ENCODE peak calls at places on chromosomes 3 and 15, in four cellular contexts. One of them, this sample, is unnamed. For H3K4me1, the result is how much of the 10 kb centered on the place peaks cover.

GRCh38 chr3:129612350-129613204 is 6.1 kb upstream of the PLXND1 start:
- DNase-seq in uterus: peak
- DNase-seq in thyroid gland: no peak
- DNase-seq in CD8-positive, alpha-beta memory T cell: no peak
- DNase-seq in this sample: no peak

GRCh38 chr15:46848704-46849103 is 868.6 kb upstream of the SEMA6D start:
- DNase-seq in uterus: no peak
- DNase-seq in thyroid gland: no peak
- DNase-seq in CD8-positive, alpha-beta memory T cell: no peak
- DNase-seq in this sample: no peak

GRCh38 chr15:89749951-89750559 is 994 bp downstream of the MESP1 start:
- DNase-seq in thyroid gland: peak
- DNase-seq in CD8-positive, alpha-beta memory T cell: no peak
- DNase-seq in uterus: no peak
- DNase-seq in this sample: no peak

GRCh38 chr3:31247850-31248618 is 284.7 kb upstream of the STT3B start:
- DNase-seq in uterus: no peak
- DNase-seq in thyroid gland: peak
- DNase-seq in CD8-positive, alpha-beta memory T cell: no peak
- DNase-seq in this sample: peak

GRCh38 chr3:23075478-23075877 is 127.6 kb upstream of the UBE2E2 start:
- DNase-seq in uterus: no peak
- DNase-seq in CD8-positive, alpha-beta memory T cell: no peak
- DNase-seq in thyroid gland: no peak
- DNase-seq in this sample: no peak

GRCh38 chr3:16249336-16249735 is 15.4 kb downstream of the DPH3 start:
- DNase-seq in thyroid gland: no peak
- DNase-seq in CD8-positive, alpha-beta memory T cell: no peak
- DNase-seq in uterus: no peak
- DNase-seq in this sample: no peak

GRCh38 chr15:38714309-38715072 is 149.9 kb upstream of the RASGRP1 start:
- DNase-seq in uterus: no peak
- DNase-seq in thyroid gland: no peak
- DNase-seq in CD8-positive, alpha-beta memory T cell: no peak
- DNase-seq in this sample: peak

GRCh38 chr3:187012609-187013051 is 82.3 kb downstream of the ST6GAL1 start:
- DNase-seq in CD8-positive, alpha-beta memory T cell: peak
- DNase-seq in thyroid gland: peak
- DNase-seq in uterus: no peak
- DNase-seq in this sample: no peak

GRCh38 chr3:12758025-12758830 is 831 bp downstream of the TMEM40 start:
- DNase-seq in thyroid gland: peak
- DNase-seq in CD8-positive, alpha-beta memory T cell: no peak
- DNase-seq in uterus: peak
- DNase-seq in this sample: peak

GRCh38 chr15:70098461-70099166 is 897 bp upstream of the TLE3 start:
- DNase-seq in uterus: peak
- DNase-seq in CD8-positive, alpha-beta memory T cell: peak
- DNase-seq in thyroid gland: peak
- DNase-seq in this sample: peak

GRCh38 chr15:80059786-80060489 is 462 bp downstream of the ZFAND6 start:
- DNase-seq in thyroid gland: peak
- DNase-seq in uterus: no peak
- DNase-seq in CD8-positive, alpha-beta memory T cell: no peak
- DNase-seq in this sample: no peak

GRCh38 chr3:171430530-171430929 is 29.7 kb downstream of the TNIK start:
- DNase-seq in thyroid gland: no peak
- DNase-seq in CD8-positive, alpha-beta memory T cell: no peak
- DNase-seq in uterus: no peak
- DNase-seq in this sample: no peak
- H3K4me1 ChIP-seq in thyroid gland: under half
- H3K4me1 ChIP-seq in CD8-positive, alpha-beta memory T cell: under half
- H3K4me1 ChIP-seq in uterus: under half
- H3K4me1 ChIP-seq in this sample: under half

GRCh38 chr15:73628102-73628501 is 5.1 kb downstream of the NPTN start:
- DNase-seq in CD8-positive, alpha-beta memory T cell: no peak
- DNase-seq in uterus: no peak
- DNase-seq in thyroid gland: no peak
- DNase-seq in this sample: no peak

GRCh38 chr15:73624530-73624929 is 8.7 kb downstream of the NPTN start:
- DNase-seq in CD8-positive, alpha-beta memory T cell: no peak
- DNase-seq in thyroid gland: no peak
- DNase-seq in uterus: no peak
- DNase-seq in this sample: no peak

GRCh38 chr15:73630030-73630429 is 3.2 kb downstream of the NPTN start:
- DNase-seq in CD8-positive, alpha-beta memory T cell: no peak
- DNase-seq in thyroid gland: no peak
- DNase-seq in uterus: no peak
- DNase-seq in this sample: no peak

GRCh38 chr15:73628976-73629854 is 4.0 kb downstream of the NPTN start:
- DNase-seq in thyroid gland: no peak
- DNase-seq in uterus: no peak
- DNase-seq in CD8-positive, alpha-beta memory T cell: no peak
- DNase-seq in this sample: no peak

GRCh38 chr15:73626072-73626471 is 7.1 kb downstream of the NPTN start:
- DNase-seq in CD8-positive, alpha-beta memory T cell: no peak
- DNase-seq in uterus: no peak
- DNase-seq in thyroid gland: no peak
- DNase-seq in this sample: no peak
- H3K4me1 ChIP-seq in CD8-positive, alpha-beta memory T cell: under half
- H3K4me1 ChIP-seq in uterus: under half
- H3K4me1 ChIP-seq in thyroid gland: half or more
- H3K4me1 ChIP-seq in this sample: under half

GRCh38 chr3:13868844-13869724 is 10.8 kb downstream of the WNT7A start:
- DNase-seq in uterus: no peak
- DNase-seq in CD8-positive, alpha-beta memory T cell: no peak
- DNase-seq in thyroid gland: no peak
- DNase-seq in this sample: no peak
- H3K4me1 ChIP-seq in uterus: under half
- H3K4me1 ChIP-seq in CD8-positive, alpha-beta memory T cell: half or more
- H3K4me1 ChIP-seq in thyroid gland: under half
- H3K4me1 ChIP-seq in this sample: under half

DNA sequence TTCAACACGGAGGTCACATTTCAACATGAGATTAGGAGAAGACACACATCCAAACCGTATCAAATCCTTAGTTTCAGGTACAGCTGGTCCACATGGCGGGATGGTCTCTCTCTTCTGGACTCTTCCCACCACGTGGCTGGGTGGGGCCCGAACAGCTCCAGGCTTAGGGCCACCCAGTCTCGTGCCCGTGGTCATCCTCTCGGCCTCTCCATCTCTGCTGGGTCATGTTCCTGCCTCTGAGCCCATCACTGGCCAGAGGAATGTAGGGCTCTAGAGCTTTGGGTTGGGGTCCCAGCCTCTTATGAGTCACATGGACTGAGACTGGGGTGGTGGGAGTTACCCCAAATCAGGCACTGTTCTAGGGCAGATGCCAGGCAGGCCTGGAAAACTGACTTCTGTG is 12.2 kb downstream of the SYNM start:
- DNase-seq in thyroid gland: no peak
- DNase-seq in uterus: no peak
- DNase-seq in CD8-positive, alpha-beta memory T cell: no peak
- DNase-seq in this sample: no peak
- H3K4me1 ChIP-seq in thyroid gland: under half
- H3K4me1 ChIP-seq in uterus: under half
- H3K4me1 ChIP-seq in CD8-positive, alpha-beta memory T cell: under half
- H3K4me1 ChIP-seq in this sample: under half

GRCh38 chr3:134311265-134311664 is 60.6 kb upstream of the RYK start:
- DNase-seq in CD8-positive, alpha-beta memory T cell: no peak
- DNase-seq in thyroid gland: no peak
- DNase-seq in uterus: no peak
- DNase-seq in this sample: no peak
- H3K4me1 ChIP-seq in CD8-positive, alpha-beta memory T cell: under half
- H3K4me1 ChIP-seq in thyroid gland: half or more
- H3K4me1 ChIP-seq in uterus: under half
- H3K4me1 ChIP-seq in this sample: under half

GRCh38 chr3:151579571-151580270 is 118.9 kb upstream of the IGSF10 start:
- DNase-seq in uterus: peak
- DNase-seq in thyroid gland: no peak
- DNase-seq in CD8-positive, alpha-beta memory T cell: no peak
- DNase-seq in this sample: no peak

GRCh38 chr3:151589311-151589710 is 128.4 kb upstream of the IGSF10 start:
- DNase-seq in CD8-positive, alpha-beta memory T cell: no peak
- DNase-seq in uterus: no peak
- DNase-seq in thyroid gland: no peak
- DNase-seq in this sample: no peak

GRCh38 chr3:151580592-151580991 is 119.7 kb upstream of the IGSF10 start:
- DNase-seq in uterus: no peak
- DNase-seq in thyroid gland: no peak
- DNase-seq in CD8-positive, alpha-beta memory T cell: no peak
- DNase-seq in this sample: no peak

GRCh38 chr3:151581046-151581445 is 120.2 kb upstream of the IGSF10 start:
- DNase-seq in thyroid gland: no peak
- DNase-seq in uterus: no peak
- DNase-seq in CD8-positive, alpha-beta memory T cell: no peak
- DNase-seq in this sample: no peak

GRCh38 chr3:151584603-151585002 is 123.7 kb upstream of the IGSF10 start:
- DNase-seq in uterus: no peak
- DNase-seq in thyroid gland: no peak
- DNase-seq in CD8-positive, alpha-beta memory T cell: no peak
- DNase-seq in this sample: no peak
- H3K4me1 ChIP-seq in uterus: under half
- H3K4me1 ChIP-seq in thyroid gland: under half
- H3K4me1 ChIP-seq in CD8-positive, alpha-beta memory T cell: under half
- H3K4me1 ChIP-seq in this sample: under half

DNA sequence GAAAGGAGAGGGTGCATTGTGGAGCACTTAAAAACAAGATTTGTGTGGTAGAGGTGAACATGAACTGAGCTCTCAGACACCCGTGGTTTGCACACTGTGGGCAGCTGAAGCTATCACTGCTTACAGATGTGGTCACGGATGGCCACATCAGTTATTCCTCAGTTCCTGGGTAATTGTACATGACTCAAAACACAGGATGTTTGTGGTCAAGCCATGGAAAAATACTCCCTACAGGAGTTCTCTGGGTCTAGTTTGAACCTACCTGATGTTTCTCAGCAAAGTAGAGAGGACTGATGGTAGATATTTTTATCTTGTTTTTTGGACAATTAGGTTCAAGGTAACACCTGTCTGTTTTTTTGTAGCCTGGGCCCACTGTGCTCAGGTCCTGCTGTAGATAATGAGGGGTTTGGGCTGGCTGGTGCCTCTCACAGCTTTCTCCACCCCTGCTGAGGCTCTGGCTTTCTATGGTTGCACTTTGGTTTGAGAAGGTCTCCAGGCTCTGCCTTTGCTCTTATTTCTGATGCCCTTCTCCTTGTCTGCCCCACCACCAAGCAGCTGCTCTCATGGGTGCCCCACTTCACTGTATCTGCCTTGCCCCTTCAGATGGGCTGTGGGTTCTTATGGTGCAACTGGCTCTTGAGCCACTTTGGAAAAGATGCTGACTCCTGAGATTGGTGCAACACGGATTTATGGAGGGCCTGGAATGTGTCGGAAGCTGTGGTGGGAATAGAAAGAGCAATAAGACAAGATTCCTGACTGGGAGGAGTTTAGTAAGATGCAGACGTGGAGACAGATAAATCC is 40.1 kb downstream of the CDCP1 start:
- DNase-seq in uterus: no peak
- DNase-seq in CD8-positive, alpha-beta memory T cell: peak
- DNase-seq in thyroid gland: no peak
- DNase-seq in this sample: no peak
- H3K4me1 ChIP-seq in uterus: under half
- H3K4me1 ChIP-seq in CD8-positive, alpha-beta memory T cell: half or more
- H3K4me1 ChIP-seq in thyroid gland: under half
- H3K4me1 ChIP-seq in this sample: under half

This sample was measured in breast epithelium.